ENCODE peak calls at places on chromosomes 5 and 9, in five cellular contexts. B is H9, F is PC-3, X is foreskin keratinocyte, K is fibroblast of lung. G is an unnamed sample. For H3K4me1, the result is how much of the 10 kb centered on the place peaks cover.

GRCh38 chr5:125412561-125413535 is 666.4 kb upstream of the ZNF608 start:
- DNase-seq in B (peak), F (peak), X (no peak), K (peak), G (peak)

GRCh38 chr5:32709789-32710334 is 1.3 kb upstream of the NPR3 start:
- DNase-seq in B (peak), F (peak), X (no peak), K (peak), G (peak)

GRCh38 chr9:15509931-15510788 is 610 bp downstream of the PSIP1 start:
- DNase-seq in B (peak), F (no peak), X (no peak), K (peak), G (peak)

GRCh38 chr9:72349911-72350310 is 15.1 kb downstream of the ZFAND5 start:
- DNase-seq in B (no peak), F (no peak), X (no peak), K (no peak), G (no peak)

GRCh38 chr5:102958481-102959011 is 161.4 kb downstream of the GIN1 start:
- DNase-seq in B (no peak), F (peak), X (peak), K (peak), G (no peak)

GRCh38 chr5:109866051-109866450 is 176.3 kb downstream of the MAN2A1 start:
- DNase-seq in B (no peak), F (peak), X (no peak), K (peak), G (no peak)

GRCh38 chr5:171806976-171807823 is 21.6 kb downstream of the SMIM23 start:
- DNase-seq in B (no peak), F (peak), X (peak), K (peak), G (no peak)

GRCh38 chr5:38500861-38501260 is 55.6 kb downstream of the LIFR start:
- DNase-seq in B (no peak), F (peak), X (peak), K (peak), G (no peak)

GRCh38 chr9:27385606-27386005 is 88.7 kb upstream of the EQTN start:
- DNase-seq in B (no peak), F (no peak), X (peak), K (no peak), G (no peak)

GRCh38 chr5:164597293-164597900 is 1092.0 kb downstream of the MAT2B start:
- DNase-seq in B (no peak), F (peak), X (no peak), K (no peak), G (no peak)

GRCh38 chr9:928363-929042 is 48.0 kb upstream of the DMRT3 start:
- DNase-seq in B (peak), F (peak), X (no peak), K (no peak), G (no peak)

GRCh38 chr5:58114324-58114723 is 345.6 kb downstream of the PLK2 start:
- DNase-seq in B (no peak), F (peak), X (peak), K (peak), G (no peak)

GRCh38 chr9:114281421-114282103 is 41.3 kb upstream of the ORM1 start:
- DNase-seq in B (peak), F (no peak), X (no peak), K (peak), G (no peak)

GRCh38 chr5:74386571-74387334 is 253.8 kb downstream of the ENC1 start:
- DNase-seq in B (no peak), F (peak), X (peak), K (peak), G (no peak)

GRCh38 chr9:104868687-104869404 is 59.1 kb downstream of the ABCA1 start:
- DNase-seq in B (peak), F (peak), X (no peak), K (peak), G (peak)

GRCh38 chr5:13771011-13771571 is 173.4 kb downstream of the DNAH5 start:
- DNase-seq in B (no peak), F (peak), X (peak), K (peak), G (no peak)

GRCh38 chr9:137454506-137455360 is 4.4 kb downstream of the NSMF start:
- DNase-seq in B (peak), F (no peak), X (no peak), K (peak), G (peak)

GRCh38 chr5:107381189-107381856 is 289.4 kb downstream of the EFNA5 start:
- DNase-seq in B (no peak), F (peak), X (peak), K (peak), G (no peak)

GRCh38 chr5:155998258-155998657 is 328.7 kb upstream of the SGCD start:
- DNase-seq in B (no peak), F (no peak), X (no peak), K (no peak), G (no peak)

GRCh38 chr5:17343675-17344074 is 126.2 kb downstream of the BASP1 start:
- DNase-seq in B (no peak), F (peak), X (peak), K (peak), G (no peak)

GRCh38 chr9:130930804-130931349 is 8.2 kb downstream of the FIBCD1 start:
- DNase-seq in B (no peak), F (no peak), X (no peak), K (no peak), G (no peak)

GRCh38 chr5:62568800-62569432 is 9.7 kb upstream of the LRRC70 start:
- DNase-seq in B (peak), F (no peak), X (no peak), K (peak), G (no peak)

GRCh38 chr9:105318729-105319513 is 74.5 kb downstream of the SLC44A1 start:
- DNase-seq in B (no peak), F (peak), X (no peak), K (no peak), G (no peak)

GRCh38 chr9:80878556-80878955 is 810.8 kb downstream of the TLE1 start:
- DNase-seq in B (no peak), F (no peak), X (no peak), K (peak), G (no peak)

GRCh38 chr5:88279584-88279983 is 10.9 kb upstream of the TMEM161B start:
- DNase-seq in B (no peak), F (no peak), X (no peak), K (no peak), G (no peak)

GRCh38 chr5:140575309-140575708 is 10.7 kb downstream of the SLC35A4 start:
- DNase-seq in B (peak), F (peak), X (no peak), K (peak), G (no peak)

GRCh38 chr5:80644900-80645299 is 9.6 kb upstream of the MSH3 start:
- DNase-seq in B (no peak), F (no peak), X (no peak), K (peak), G (no peak)

GRCh38 chr5:45725537-45725936 is 29.4 kb upstream of the HCN1 start:
- DNase-seq in B (no peak), F (no peak), X (no peak), K (no peak), G (no peak)

GRCh38 chr5:7396169-7397004 is 449 bp downstream of the ADCY2 start:
- DNase-seq in B (no peak), F (peak), X (peak), K (peak), G (no peak)

GRCh38 chr5:16842916-16843315 is 93.2 kb downstream of the MYO10 start:
- DNase-seq in B (no peak), F (no peak), X (peak), K (peak), G (no peak)

GRCh38 chr5:5767286-5767928 is 344.9 kb downstream of the ICE1 start:
- DNase-seq in B (no peak), F (no peak), X (no peak), K (no peak), G (no peak)

GRCh38 chr9:88905506-88905905 is 85.8 kb upstream of the S1PR3 start:
- DNase-seq in B (no peak), F (no peak), X (no peak), K (peak), G (no peak)

GRCh38 chr9:128707446-128707845 is 5.1 kb downstream of the PKN3 start:
- DNase-seq in B (no peak), F (no peak), X (no peak), K (no peak), G (no peak)

GRCh38 chr5:109713453-109713852 is 23.7 kb downstream of the MAN2A1 start:
- DNase-seq in B (no peak), F (no peak), X (no peak), K (no peak), G (no peak)

GRCh38 chr9:36147441-36148175 is 11.1 kb downstream of the GLIPR2 start:
- DNase-seq in B (no peak), F (no peak), X (no peak), K (no peak), G (no peak)

GRCh38 chr9:127534250-127534649 is 77.8 kb upstream of the STXBP1 start:
- DNase-seq in B (no peak), F (no peak), X (no peak), K (no peak), G (no peak)

GRCh38 chr9:131833906-131834305 is 94.0 kb upstream of the RAPGEF1 start:
- DNase-seq in B (peak), F (peak), X (peak), K (peak), G (no peak)

DNA sequence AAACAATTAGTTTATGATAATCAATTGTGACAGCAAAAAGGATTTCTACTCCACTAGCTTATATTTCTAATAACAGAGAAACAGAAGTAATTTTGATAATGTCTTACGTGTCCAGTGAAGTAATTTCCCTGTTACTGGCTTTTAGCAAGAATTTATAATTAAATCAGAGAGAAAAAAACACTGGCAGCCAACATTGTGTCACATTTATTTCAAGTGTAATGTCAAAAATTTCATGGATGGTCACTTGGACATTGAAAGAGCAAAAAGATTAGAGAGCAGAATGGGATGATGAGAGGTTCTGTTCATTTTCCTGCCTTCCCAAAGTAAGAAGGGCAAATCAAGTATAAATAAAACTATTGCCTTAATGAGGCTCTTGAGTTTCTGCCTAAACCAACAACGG is 239.3 kb upstream of the SEMA6A start:
- DNase-seq in B (no peak), F (no peak), X (no peak), K (no peak), G (no peak)
- H3K4me1 ChIP-seq in B (under half), F (under half), X (under half), K (under half), G (under half)

DNA sequence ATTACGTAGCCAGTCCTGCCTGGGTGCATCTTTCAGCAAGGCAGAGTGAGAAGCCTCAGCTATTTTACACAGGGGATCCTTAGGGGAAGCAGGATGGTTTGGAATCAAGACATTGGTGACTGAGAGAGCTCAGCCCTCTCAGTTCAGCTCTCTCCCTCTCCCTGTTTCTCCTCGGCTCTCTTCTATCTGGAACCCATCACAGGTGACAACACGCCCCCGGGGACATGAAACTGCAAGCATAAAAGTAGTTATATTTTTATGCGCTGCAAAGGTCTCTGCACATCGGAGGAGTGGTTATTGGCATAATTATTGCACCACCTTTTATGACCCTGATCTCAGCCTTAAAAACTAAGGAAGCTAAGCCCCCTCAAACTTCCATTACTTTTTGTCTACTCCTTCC is 14.2 kb downstream of the TMOD1 start:
- DNase-seq in B (no peak), F (no peak), X (no peak), K (no peak), G (no peak)
- H3K4me1 ChIP-seq in B (under half), F (under half), X (under half), K (under half), G (half or more)

GRCh38 chr5:56356876-56357160 is 123.7 kb upstream of the ANKRD55 start:
- DNase-seq in B (no peak), F (no peak), X (no peak), K (no peak), G (no peak)
- H3K4me1 ChIP-seq in B (under half), F (under half), X (under half), K (under half), G (under half)

GRCh38 chr9:136225366-136225747 is 20.3 kb downstream of the QSOX2 start:
- DNase-seq in B (no peak), F (no peak), X (no peak), K (no peak), G (no peak)

GRCh38 chr9:136222896-136223266 is 18.0 kb upstream of the LHX3 start:
- DNase-seq in B (no peak), F (no peak), X (no peak), K (no peak), G (no peak)

GRCh38 chr9:136220017-136220729 is 15.2 kb upstream of the LHX3 start:
- DNase-seq in B (no peak), F (peak), X (peak), K (peak), G (no peak)

GRCh38 chr9:136223871-136224640 is 19.1 kb upstream of the LHX3 start:
- DNase-seq in B (no peak), F (no peak), X (no peak), K (no peak), G (no peak)

GRCh38 chr9:136222166-136222895 is 17.4 kb upstream of the LHX3 start:
- DNase-seq in B (no peak), F (no peak), X (no peak), K (no peak), G (no peak)
- H3K4me1 ChIP-seq in B (under half), F (under half), X (under half), K (under half), G (under half)

GRCh38 chr9:85533538-85533937 is 208.2 kb downstream of the AGTPBP1 start:
- DNase-seq in B (no peak), F (no peak), X (no peak), K (no peak), G (no peak)
- H3K4me1 ChIP-seq in B (under half), F (under half), X (under half), K (under half), G (under half)

DNA sequence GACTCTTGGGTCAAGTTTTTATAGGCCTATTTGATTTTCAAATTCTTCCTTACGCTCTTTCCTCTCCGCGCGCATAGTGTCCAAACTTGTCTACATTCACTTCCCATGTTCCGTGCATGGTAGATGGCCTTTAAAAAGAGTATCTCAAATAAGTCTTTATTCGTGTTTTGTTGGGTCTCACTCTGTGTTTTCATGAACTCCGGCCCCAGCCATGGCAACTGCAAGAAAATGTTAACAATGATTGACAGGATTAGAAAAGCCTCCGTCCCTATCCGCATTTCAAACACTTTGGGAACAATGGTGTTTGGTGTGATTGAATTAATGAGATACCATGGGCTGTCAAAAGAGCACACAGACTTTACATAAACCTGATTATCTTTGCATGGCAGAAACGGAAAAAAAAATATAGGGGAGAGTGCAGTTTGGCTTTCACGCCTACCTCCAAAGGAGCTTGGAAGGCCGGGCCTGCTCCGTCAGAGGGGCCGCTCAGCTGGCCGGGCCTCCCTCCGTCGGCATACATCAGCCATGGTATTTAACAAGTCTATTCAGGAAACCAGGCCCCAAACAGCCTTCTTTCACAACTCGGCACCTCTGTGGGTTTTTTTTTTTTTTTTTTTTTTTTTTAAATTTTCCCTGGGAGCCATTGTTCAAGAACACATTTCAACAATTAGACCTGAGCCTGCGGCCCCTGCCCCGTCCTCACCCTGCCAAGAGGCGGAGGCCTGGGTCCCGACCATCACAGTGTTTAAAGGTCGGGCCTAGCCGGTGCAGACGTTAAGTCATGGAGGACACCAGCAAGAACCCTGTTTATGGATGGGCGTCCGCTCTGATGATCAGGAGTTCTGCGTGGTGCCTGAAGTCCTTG is 323.8 kb upstream of the IRX4 start:
- DNase-seq in B (no peak), F (no peak), X (no peak), K (no peak), G (no peak)
- H3K4me1 ChIP-seq in B (under half), F (under half), X (under half), K (under half), G (under half)

G was measured in tibial artery.